ENCODE peak calls at places on chromosomes 16 and 17, in five cellular contexts. U is K562, T is HepG2, X is GM12878, J is SK-N-SH. F is an unnamed sample.

GRCh38 chr16:27226476-27226875 is 23.1 kb downstream of the KDM8 start:
- DNase-seq in U (no peak), T (no peak), X (no peak), J (no peak), F (no peak)

GRCh38 chr17:81160306-81160705 is 5.0 kb upstream of the PVALEF start:
- DNase-seq in U (no peak), T (no peak), X (no peak), J (no peak), F (no peak)

GRCh38 chr17:70848785-70849184 is 679.5 kb downstream of the KCNJ2 start:
- DNase-seq in U (no peak), T (no peak), X (no peak), J (no peak), F (no peak)

GRCh38 chr17:42407289-42407836 is 15.7 kb downstream of the CAVIN1 start:
- DNase-seq in U (peak; percentile 56), T (peak; percentile 63), X (no peak), J (peak; percentile 86), F (no peak)

GRCh38 chr17:73237714-73238113 is 24.0 kb downstream of the CPSF4L start:
- DNase-seq in U (no peak), T (no peak), X (no peak), J (no peak), F (no peak)

GRCh38 chr17:61384384-61385090 is 15.1 kb upstream of the TBX2 start:
- DNase-seq in U (no peak), T (no peak), X (no peak), J (peak; percentile 91), F (no peak)

GRCh38 chr17:61289408-61290385 is 109.9 kb upstream of the TBX2 start:
- DNase-seq in U (no peak), T (no peak), X (no peak), J (peak; percentile 43), F (no peak)

GRCh38 chr16:50669741-50670140 is 11.4 kb downstream of the SNX20 start:
- DNase-seq in U (no peak), T (no peak), X (no peak), J (no peak), F (no peak)

GRCh38 chr17:43660816-43661493 is 767 bp downstream of the MEOX1 start:
- DNase-seq in U (no peak), T (no peak), X (no peak), J (no peak), F (no peak)

GRCh38 chr16:3276679-3277078 is 6.6 kb upstream of the ZNF263 start:
- DNase-seq in U (no peak), T (no peak), X (no peak), J (no peak), F (no peak)

GRCh38 chr17:39776267-39776666 is 38.5 kb downstream of the GRB7 start:
- DNase-seq in U (no peak), T (no peak), X (no peak), J (no peak), F (no peak)

GRCh38 chr16:57634171-57634570 is 5.7 kb downstream of the ADGRG1 start:
- DNase-seq in U (no peak), T (no peak), X (no peak), J (no peak), F (no peak)

GRCh38 chr16:64158941-64159588 is 962.8 kb downstream of the CDH11 start:
- DNase-seq in U (no peak), T (peak; percentile 94), X (no peak), J (no peak), F (no peak)

GRCh38 chr17:18988546-18989173 is 15.9 kb downstream of the FAM83G start:
- DNase-seq in U (no peak), T (peak; percentile 94), X (no peak), J (no peak), F (no peak)

GRCh38 chr16:66696669-66697630 is at the start of gene CMTM4:
- DNase-seq in U (peak; percentile 96), T (peak; percentile 68), X (no peak), J (peak; percentile 98), F (peak; percentile 57)

GRCh38 chr16:698911-699671 is 6.5 kb downstream of the FBXL16 start:
- DNase-seq in U (no peak), T (no peak), X (no peak), J (no peak), F (no peak)

GRCh38 chr16:12207939-12208338 is 231.4 kb downstream of the SNX29 start:
- DNase-seq in U (no peak), T (no peak), X (no peak), J (no peak), F (no peak)

GRCh38 chr17:47934856-47935255 is 6.5 kb upstream of the PNPO start:
- DNase-seq in U (no peak), T (no peak), X (no peak), J (no peak), F (no peak)

GRCh38 chr16:14485131-14485551 is 144.9 kb downstream of the PARN start:
- DNase-seq in U (no peak), T (peak; percentile 70), X (no peak), J (no peak), F (no peak)

GRCh38 chr16:71499775-71500364 is 10.7 kb upstream of the ZNF19 start:
- DNase-seq in U (peak; percentile 63), T (peak; percentile 68), X (peak; percentile 28), J (peak; percentile 66), F (peak; percentile 57)

GRCh38 chr17:82492647-82493516 is 26.6 kb upstream of the FOXK2 start:
- DNase-seq in U (no peak), T (no peak), X (no peak), J (peak; percentile 48), F (no peak)

GRCh38 chr16:678209-678857 is 1.9 kb upstream of the STUB1 start:
- DNase-seq in U (no peak), T (no peak), X (no peak), J (no peak), F (no peak)

GRCh38 chr16:56068816-56069215 is 122.5 kb upstream of the GNAO1 start:
- DNase-seq in U (no peak), T (no peak), X (no peak), J (no peak), F (no peak)

GRCh38 chr17:14302421-14303099 is 1.7 kb downstream of the HS3ST3B1 start:
- DNase-seq in U (peak; percentile 71), T (peak; percentile 48), X (no peak), J (peak; percentile 92), F (peak; percentile 41)

GRCh38 chr16:9567674-9568073 is 476.2 kb downstream of the HAPSTR1 start:
- DNase-seq in U (no peak), T (no peak), X (no peak), J (no peak), F (no peak)

GRCh38 chr16:23847938-23848337 is 12.2 kb downstream of the PRKCB start:
- DNase-seq in U (peak; percentile 48), T (no peak), X (no peak), J (no peak), F (no peak)

GRCh38 chr16:22161999-22162657 is at the start of gene SDR42E2:
- DNase-seq in U (peak; percentile 65), T (no peak), X (no peak), J (peak; percentile 83), F (no peak)

GRCh38 chr17:57372156-57372555 is 115.8 kb downstream of the MSI2 start:
- DNase-seq in U (no peak), T (peak; percentile 92), X (no peak), J (no peak), F (peak; percentile 75)

GRCh38 chr16:87216148-87216823 is 100.9 kb downstream of the C16orf95 start:
- DNase-seq in U (no peak), T (no peak), X (no peak), J (no peak), F (no peak)

GRCh38 chr16:4923853-4924252 is 13.1 kb downstream of the PPL start:
- DNase-seq in U (no peak), T (no peak), X (no peak), J (no peak), F (no peak)

GRCh38 chr16:58733248-58733670 is 857 bp downstream of the GOT2 start:
- DNase-seq in U (no peak), T (peak; percentile 26), X (no peak), J (peak; percentile 34), F (no peak)
- TF ChIP-seq ZBTB33 in U (no peak), T (no peak), X (no peak), J (no peak), F (no peak)

GRCh38 chr17:17078832-17079231 is 36.6 kb downstream of the MPRIP start:
- DNase-seq in U (no peak), T (no peak), X (no peak), J (no peak), F (no peak)
- H3K27ac ChIP-seq in U (no peak overlapping the region), T (peak overlapping the region; percentile 75), X (no peak overlapping the region), J (no peak overlapping the region), F (no peak overlapping the region)

GRCh38 chr16:85573696-85574641 is 39.2 kb upstream of the GSE1 start:
- DNase-seq in U (peak; percentile 77), T (no peak), X (no peak), J (peak; percentile 93), F (no peak)

GRCh38 chr16:85575910-85576309 is 37.2 kb upstream of the GSE1 start:
- DNase-seq in U (no peak), T (no peak), X (no peak), J (no peak), F (no peak)

GRCh38 chr16:85573045-85573695 is 40.0 kb upstream of the GSE1 start:
- DNase-seq in U (no peak), T (no peak), X (no peak), J (no peak), F (no peak)

GRCh38 chr16:85576944-85577343 is 36.2 kb upstream of the GSE1 start:
- DNase-seq in U (no peak), T (no peak), X (no peak), J (no peak), F (no peak)

DNA sequence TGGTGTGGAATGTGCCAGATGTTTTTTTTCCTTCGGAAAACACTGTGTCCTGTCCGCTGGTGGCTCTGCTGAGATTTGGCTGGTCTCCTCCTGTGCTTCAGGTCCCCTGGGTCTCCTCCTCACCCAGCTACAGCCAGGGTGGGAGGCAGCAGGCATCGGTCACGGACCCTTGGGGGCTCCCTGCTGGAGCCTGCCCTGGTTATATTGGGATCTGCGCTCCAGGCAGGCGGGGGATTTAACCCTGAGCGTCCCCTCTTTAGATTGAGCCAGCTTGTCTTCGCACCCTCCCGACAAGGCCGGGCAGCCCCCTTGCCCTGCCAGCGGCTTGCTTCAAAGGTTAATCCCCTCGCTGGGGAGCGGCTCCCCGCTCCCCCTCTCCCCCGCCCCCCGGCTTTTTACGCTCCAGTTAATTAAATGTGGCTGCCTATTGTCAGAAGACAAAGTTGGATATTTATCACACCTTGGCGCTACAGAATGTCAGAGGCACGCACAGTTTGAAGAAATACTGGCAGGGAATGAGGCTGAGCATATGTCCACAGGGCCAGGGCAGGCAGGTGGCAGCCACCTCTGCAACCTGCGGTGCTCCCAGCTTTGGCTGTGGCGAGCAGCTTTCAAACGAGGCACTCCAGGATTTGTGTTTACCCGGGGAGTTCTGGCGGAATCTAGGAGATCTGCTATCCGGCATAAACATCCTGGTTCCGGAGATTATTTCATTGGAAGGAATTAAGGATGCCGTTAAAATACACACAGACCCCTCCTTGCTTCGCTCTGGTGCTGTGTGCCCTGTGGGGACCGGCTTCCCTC is 38.2 kb upstream of the GSE1 start:
- DNase-seq in U (no peak), T (no peak), X (no peak), J (peak; percentile 65), F (no peak)
- TF ChIP-seq SIN3A in U (no peak), T (no peak), X (no peak), J (no peak), F (no peak)

DNA sequence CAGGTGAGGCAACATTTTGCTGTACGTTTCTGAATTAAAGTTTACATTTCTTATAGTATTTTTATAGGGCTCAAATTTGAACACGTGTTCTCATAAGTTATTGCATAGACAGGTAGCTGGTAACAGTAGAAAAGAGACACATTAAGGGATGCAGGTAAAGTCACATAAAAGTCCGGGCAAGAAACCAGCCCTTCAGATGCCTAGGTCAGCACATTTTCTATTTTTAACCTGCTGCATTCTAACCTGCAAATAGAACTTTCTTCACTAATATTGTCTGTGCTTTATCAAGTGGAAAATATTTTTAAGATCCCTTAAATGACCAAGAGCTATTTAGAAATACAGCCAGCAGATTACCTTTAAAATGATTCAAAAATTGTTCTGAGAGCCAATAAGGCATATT is 307.4 kb upstream of the AXIN2 start:
- DNase-seq in U (no peak), T (no peak), X (no peak), J (no peak), F (no peak)
- TF ChIP-seq ZBTB33 in U (no peak), T (no peak), X (no peak), J (no peak), F (no peak)